ENCODE peak calls at places on chromosome 12, in four cellular contexts. One of them, this sample, is unnamed. For H3K4me1, the result is how much of the 10 kb centered on the place peaks cover.

GRCh38 chr12:15555466-15555865 is 233.2 kb downstream of the PTPRO start:
- DNase-seq in K562: no peak
- DNase-seq in IMR-90: no peak
- DNase-seq in GM12878: no peak
- DNase-seq in this sample: no peak

GRCh38 chr12:111271674-111272418 is 97.0 kb downstream of the PHETA1 start:
- DNase-seq in K562: no peak
- DNase-seq in GM12878: no peak
- DNase-seq in IMR-90: no peak
- DNase-seq in this sample: no peak

GRCh38 chr12:132218915-132219314 is 74.7 kb downstream of the NOC4L start:
- DNase-seq in IMR-90: no peak
- DNase-seq in GM12878: no peak
- DNase-seq in K562: peak
- DNase-seq in this sample: peak

GRCh38 chr12:110741795-110742717 is 635 bp downstream of the PPP1CC start:
- DNase-seq in GM12878: no peak
- DNase-seq in K562: no peak
- DNase-seq in IMR-90: peak
- DNase-seq in this sample: no peak

GRCh38 chr12:124392991-124393790 is 98.3 kb downstream of the RFLNA start:
- DNase-seq in K562: no peak
- DNase-seq in GM12878: no peak
- DNase-seq in IMR-90: peak
- DNase-seq in this sample: peak

GRCh38 chr12:85814116-85814515 is 22.1 kb downstream of the RASSF9 start:
- DNase-seq in IMR-90: no peak
- DNase-seq in K562: no peak
- DNase-seq in GM12878: no peak
- DNase-seq in this sample: peak

GRCh38 chr12:58030566-58031279 is 89.4 kb downstream of the ATP23 start:
- DNase-seq in IMR-90: peak
- DNase-seq in GM12878: no peak
- DNase-seq in K562: no peak
- DNase-seq in this sample: no peak

GRCh38 chr12:89574736-89575208 is 48.9 kb upstream of the POC1B start:
- DNase-seq in IMR-90: peak
- DNase-seq in K562: peak
- DNase-seq in GM12878: no peak
- DNase-seq in this sample: peak

GRCh38 chr12:47547077-47547476 is 158.8 kb downstream of the RPAP3 start:
- DNase-seq in GM12878: no peak
- DNase-seq in K562: no peak
- DNase-seq in IMR-90: peak
- DNase-seq in this sample: peak

GRCh38 chr12:127592278-127592677 is 674.7 kb upstream of the TMEM132C start:
- DNase-seq in GM12878: no peak
- DNase-seq in K562: no peak
- DNase-seq in IMR-90: no peak
- DNase-seq in this sample: no peak

GRCh38 chr12:12819752-12820311 is 6.7 kb downstream of the DDX47 start:
- DNase-seq in IMR-90: peak
- DNase-seq in GM12878: no peak
- DNase-seq in K562: peak
- DNase-seq in this sample: peak

GRCh38 chr12:85823436-85824179 is 12.6 kb downstream of the RASSF9 start:
- DNase-seq in IMR-90: peak
- DNase-seq in K562: no peak
- DNase-seq in GM12878: no peak
- DNase-seq in this sample: peak

GRCh38 chr12:73274972-73275371 is 1002.8 kb downstream of the TRHDE start:
- DNase-seq in GM12878: no peak
- DNase-seq in K562: no peak
- DNase-seq in IMR-90: no peak
- DNase-seq in this sample: no peak

DNA sequence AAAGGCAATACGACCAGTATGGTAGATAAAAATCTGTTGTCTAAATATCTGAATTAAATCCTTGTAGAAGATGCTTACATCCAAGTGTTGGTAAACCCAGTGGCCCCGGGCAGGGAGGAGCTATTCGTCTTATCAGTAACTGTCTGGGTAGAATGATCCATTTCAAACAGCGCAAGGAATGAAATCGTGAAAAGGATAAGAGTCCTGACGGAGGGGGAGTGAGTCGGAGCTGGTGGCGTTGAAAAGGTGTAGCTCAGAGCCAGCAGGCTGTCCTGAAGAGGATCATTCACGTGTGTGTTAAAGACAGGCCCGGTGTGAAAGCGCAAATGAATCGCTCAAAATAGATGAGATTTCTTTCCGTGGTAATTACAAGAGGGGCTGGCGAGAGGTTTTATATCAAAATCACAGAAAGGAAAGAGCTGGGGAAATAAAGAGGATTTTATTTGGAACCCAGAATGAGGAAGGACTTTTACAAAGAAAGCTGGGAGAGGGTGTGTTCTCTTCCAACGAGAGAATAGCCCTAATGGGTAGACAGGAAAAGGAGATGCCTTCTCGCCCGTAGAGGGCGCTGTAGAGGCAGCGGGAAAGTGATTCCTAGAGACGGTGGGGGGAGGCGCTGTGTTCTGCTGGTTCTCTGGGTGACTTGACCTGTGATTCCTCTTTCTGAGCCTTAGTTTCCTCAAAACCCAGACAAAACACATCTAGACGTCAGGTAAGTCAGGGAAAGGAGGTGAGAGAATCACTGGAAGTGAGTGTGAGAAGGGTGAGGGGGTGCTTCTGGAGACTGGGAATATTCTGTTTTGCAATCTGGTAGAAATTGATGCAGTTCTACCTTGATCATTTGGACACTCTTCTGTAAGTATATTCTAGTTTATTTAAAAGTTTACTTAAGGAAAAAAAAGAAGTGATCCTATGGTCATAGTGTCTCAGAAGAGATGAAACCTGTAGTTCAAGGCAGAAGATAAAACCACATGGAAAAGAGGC is 39.3 kb downstream of the SRRM4 start:
- DNase-seq in IMR-90: no peak
- DNase-seq in K562: peak
- DNase-seq in GM12878: no peak
- DNase-seq in this sample: no peak
- TF ChIP-seq FOS in IMR-90: no peak
- TF ChIP-seq FOS in K562: no peak
- TF ChIP-seq FOS in GM12878: no peak
- TF ChIP-seq FOS in this sample: no peak

DNA sequence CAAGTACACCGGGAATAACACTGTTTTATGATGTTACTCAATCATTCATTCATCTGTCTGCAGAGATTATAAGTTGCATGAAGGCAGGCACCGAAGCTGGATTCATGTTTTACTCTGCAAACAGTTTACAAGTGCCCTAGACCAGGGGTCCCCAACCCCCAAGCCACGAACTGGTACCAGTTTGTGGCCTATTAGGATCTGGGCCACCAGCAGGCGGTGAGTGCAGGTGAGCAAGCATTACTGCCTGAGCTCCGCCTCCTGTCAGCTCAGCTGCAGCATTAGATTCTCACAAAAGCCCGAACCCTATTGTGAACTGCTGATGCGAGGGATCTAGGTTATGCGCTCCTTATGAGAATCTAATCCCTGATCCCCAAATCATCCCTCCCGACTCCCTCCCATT is 38.1 kb upstream of the PLXNC1 start:
- DNase-seq in K562: no peak
- DNase-seq in GM12878: no peak
- DNase-seq in IMR-90: no peak
- DNase-seq in this sample: no peak
- H3K4me1 ChIP-seq in K562: under half
- H3K4me1 ChIP-seq in GM12878: under half
- H3K4me1 ChIP-seq in IMR-90: under half
- H3K4me1 ChIP-seq in this sample: under half

GRCh38 chr12:70383886-70384285 is 17.8 kb downstream of the KCNMB4 start:
- DNase-seq in GM12878: no peak
- DNase-seq in IMR-90: no peak
- DNase-seq in K562: no peak
- DNase-seq in this sample: no peak

GRCh38 chr12:70383484-70383883 is 17.4 kb downstream of the KCNMB4 start:
- DNase-seq in GM12878: no peak
- DNase-seq in IMR-90: peak
- DNase-seq in K562: no peak
- DNase-seq in this sample: no peak

GRCh38 chr12:70389678-70390077 is 23.6 kb downstream of the KCNMB4 start:
- DNase-seq in IMR-90: no peak
- DNase-seq in K562: no peak
- DNase-seq in GM12878: no peak
- DNase-seq in this sample: no peak

GRCh38 chr12:70386771-70387170 is 20.7 kb downstream of the KCNMB4 start:
- DNase-seq in IMR-90: no peak
- DNase-seq in K562: no peak
- DNase-seq in GM12878: no peak
- DNase-seq in this sample: no peak
- TF ChIP-seq FOS in IMR-90: no peak
- TF ChIP-seq FOS in K562: no peak
- TF ChIP-seq FOS in GM12878: no peak
- TF ChIP-seq FOS in this sample: no peak

DNA sequence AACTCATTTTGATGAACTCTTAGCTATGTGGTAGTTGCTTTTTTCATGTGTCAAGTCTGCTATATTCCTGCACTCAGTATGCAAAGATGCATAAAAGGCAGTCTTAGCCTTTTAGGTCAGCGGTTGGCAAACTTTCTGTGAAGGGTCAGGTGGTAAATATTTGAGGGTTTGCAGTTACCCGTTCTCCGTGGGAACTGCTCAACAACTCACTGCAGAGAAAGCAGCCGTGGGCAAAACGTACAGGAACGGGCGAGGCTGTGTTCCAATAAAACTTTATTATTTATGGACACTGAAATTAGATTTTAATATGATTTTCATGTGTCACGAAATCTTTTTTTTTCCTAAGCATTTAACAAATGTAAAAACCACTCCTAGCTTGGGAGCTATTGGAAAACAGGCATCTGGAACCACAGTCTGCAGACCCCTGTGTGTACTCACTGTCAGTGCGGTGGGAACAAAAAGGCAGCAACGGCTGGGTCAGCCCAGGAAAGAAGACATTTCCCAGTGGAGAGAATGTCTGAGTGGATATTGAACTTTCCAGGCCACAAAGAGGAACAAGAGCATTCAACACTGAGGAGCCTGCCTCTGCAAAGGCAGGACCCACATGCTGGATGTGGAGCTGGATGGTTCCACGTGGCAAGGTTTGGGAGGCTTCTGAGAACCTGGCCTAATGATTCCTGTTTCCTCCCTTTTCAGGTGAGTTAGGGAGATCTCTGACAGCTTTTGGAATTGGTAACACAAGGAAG is 3.5 kb upstream of the ACACB start:
- DNase-seq in IMR-90: no peak
- DNase-seq in GM12878: no peak
- DNase-seq in K562: no peak
- DNase-seq in this sample: no peak
- H3K4me1 ChIP-seq in IMR-90: under half
- H3K4me1 ChIP-seq in GM12878: under half
- H3K4me1 ChIP-seq in K562: under half
- H3K4me1 ChIP-seq in this sample: under half

GRCh38 chr12:24889403-24889802 is 59.5 kb downstream of the BCAT1 start:
- DNase-seq in GM12878: no peak
- DNase-seq in K562: no peak
- DNase-seq in IMR-90: no peak
- DNase-seq in this sample: peak
- TF ChIP-seq FOS in GM12878: no peak
- TF ChIP-seq FOS in K562: no peak
- TF ChIP-seq FOS in IMR-90: no peak
- TF ChIP-seq FOS in this sample: no peak

GRCh38 chr12:108783446-108783845 is 52.1 kb upstream of the CORO1C start:
- DNase-seq in IMR-90: no peak
- DNase-seq in K562: peak
- DNase-seq in GM12878: no peak
- DNase-seq in this sample: no peak
- H3K4me1 ChIP-seq in IMR-90: under half
- H3K4me1 ChIP-seq in K562: under half
- H3K4me1 ChIP-seq in GM12878: under half
- H3K4me1 ChIP-seq in this sample: under half

GRCh38 chr12:79557690-79558315 is 133.0 kb downstream of the PAWR start:
- DNase-seq in K562: no peak
- DNase-seq in IMR-90: no peak
- DNase-seq in GM12878: no peak
- DNase-seq in this sample: no peak
- TF ChIP-seq FOS in K562: no peak
- TF ChIP-seq FOS in IMR-90: no peak
- TF ChIP-seq FOS in GM12878: no peak
- TF ChIP-seq FOS in this sample: no peak

This sample was measured in endothelial cell of umbilical vein.